ENCODE peak calls at places on chromosome 1, in ten cellular contexts. V is neural progenitor cell, N is thyroid gland, Q is mucosa of descending colon, L is sigmoid colon, X is iPS DF 6.9, D is esophagus muscularis mucosa, I is left ventricle myocardium inferior, J is psoas muscle, F is heart left ventricle. Y is an unnamed sample. For H3K4me1, the result is how much of the 10 kb centered on the place peaks cover.

GRCh38 chr1:209802117-209802779 is 3.7 kb downstream of the IRF6 start:
- DNase-seq in V (no peak), N (peak), Q (no peak), L (no peak), X (no peak), D (no peak), I (no peak), J (no peak), F (no peak), Y (no peak)

GRCh38 chr1:87560137-87560536 is 231.5 kb downstream of the LMO4 start:
- DNase-seq in V (no peak), N (no peak), Q (no peak), L (no peak), X (no peak), D (no peak), I (no peak), J (no peak), F (no peak), Y (no peak)

GRCh38 chr1:240691521-240692338 is 79.8 kb upstream of the GREM2 start:
- DNase-seq in V (peak), N (peak), Q (no peak), L (peak), X (peak), D (no peak), I (no peak), J (peak), F (no peak), Y (no peak)

GRCh38 chr1:78279051-78279450 is 211.7 kb upstream of the PTGFR start:
- DNase-seq in V (no peak), N (no peak), Q (no peak), L (no peak), X (no peak), D (no peak), I (no peak), J (no peak), F (no peak), Y (no peak)

GRCh38 chr1:184255560-184255959 is 131.3 kb upstream of the C1orf21 start:
- DNase-seq in V (no peak), N (no peak), Q (no peak), L (no peak), X (no peak), D (no peak), I (no peak), J (no peak), F (no peak), Y (no peak)

GRCh38 chr1:107739183-107739582 is 225.8 kb downstream of the VAV3 start:
- DNase-seq in V (no peak), N (no peak), Q (no peak), L (no peak), X (no peak), D (no peak), I (no peak), J (no peak), F (no peak), Y (no peak)

GRCh38 chr1:32754282-32755097 is 51.9 kb upstream of the SYNC start:
- DNase-seq in V (peak), N (peak), Q (no peak), L (no peak), X (no peak), D (no peak), I (no peak), J (no peak), F (no peak), Y (no peak)

GRCh38 chr1:246083416-246083815 is 423.7 kb downstream of the SMYD3 start:
- DNase-seq in V (no peak), N (no peak), Q (no peak), L (no peak), X (no peak), D (no peak), I (no peak), J (no peak), F (no peak), Y (no peak)

GRCh38 chr1:94920061-94920460 is 6.8 kb downstream of the CNN3 start:
- DNase-seq in V (no peak), N (no peak), Q (no peak), L (no peak), X (no peak), D (no peak), I (no peak), J (no peak), F (no peak), Y (no peak)

GRCh38 chr1:67404212-67404620 is 26.0 kb downstream of the SERBP1 start:
- DNase-seq in V (no peak), N (no peak), Q (no peak), L (no peak), X (no peak), D (no peak), I (no peak), J (no peak), F (no peak), Y (no peak)

GRCh38 chr1:87853576-87854351 is 525.1 kb downstream of the LMO4 start:
- DNase-seq in V (no peak), N (no peak), Q (no peak), L (no peak), X (no peak), D (no peak), I (no peak), J (no peak), F (no peak), Y (no peak)

GRCh38 chr1:14039894-14040430 is 340.0 kb downstream of the PRDM2 start:
- DNase-seq in V (no peak), N (no peak), Q (no peak), L (no peak), X (no peak), D (no peak), I (no peak), J (no peak), F (no peak), Y (no peak)

GRCh38 chr1:156356262-156356874 is 12.6 kb upstream of the RHBG start:
- DNase-seq in V (no peak), N (peak), Q (no peak), L (no peak), X (no peak), D (no peak), I (no peak), J (no peak), F (no peak), Y (no peak)

GRCh38 chr1:36843027-36843426 is 191.3 kb downstream of the GRIK3 start:
- DNase-seq in V (no peak), N (no peak), Q (no peak), L (no peak), X (no peak), D (no peak), I (no peak), J (no peak), F (no peak), Y (no peak)

GRCh38 chr1:10249808-10250457 is 39.6 kb downstream of the KIF1B start:
- DNase-seq in V (no peak), N (no peak), Q (no peak), L (no peak), X (no peak), D (no peak), I (no peak), J (no peak), F (no peak), Y (no peak)

GRCh38 chr1:162371611-162372010 is 5.0 kb downstream of the SPATA46 start:
- DNase-seq in V (no peak), N (no peak), Q (no peak), L (no peak), X (no peak), D (no peak), I (no peak), J (no peak), F (no peak), Y (no peak)

GRCh38 chr1:198498881-198499280 is 41.6 kb downstream of the ATP6V1G3 start:
- DNase-seq in V (no peak), N (no peak), Q (no peak), L (no peak), X (no peak), D (no peak), I (no peak), J (no peak), F (no peak), Y (no peak)

GRCh38 chr1:9239622-9240401 is 5.2 kb downstream of the H6PD start:
- DNase-seq in V (peak), N (peak), Q (peak), L (peak), X (no peak), D (peak), I (peak), J (peak), F (peak), Y (peak)

GRCh38 chr1:44002606-44003157 is 11.3 kb downstream of the CCDC24 start:
- DNase-seq in V (no peak), N (no peak), Q (no peak), L (no peak), X (no peak), D (no peak), I (no peak), J (no peak), F (no peak), Y (no peak)

GRCh38 chr1:15139654-15140350 is 13.7 kb upstream of the TMEM51 start:
- DNase-seq in V (peak), N (no peak), Q (no peak), L (no peak), X (no peak), D (no peak), I (peak), J (no peak), F (peak), Y (peak)

GRCh38 chr1:234631721-234632125 is 21.7 kb upstream of the IRF2BP2 start:
- DNase-seq in V (no peak), N (no peak), Q (no peak), L (no peak), X (no peak), D (no peak), I (no peak), J (no peak), F (no peak), Y (no peak)

GRCh38 chr1:204171751-204172178 is 5.6 kb upstream of the REN start:
- DNase-seq in V (no peak), N (no peak), Q (no peak), L (no peak), X (no peak), D (no peak), I (no peak), J (no peak), F (no peak), Y (no peak)

GRCh38 chr1:86832409-86832808 is 81.5 kb downstream of the SELENOF start:
- DNase-seq in V (no peak), N (no peak), Q (no peak), L (no peak), X (no peak), D (no peak), I (no peak), J (no peak), F (no peak), Y (no peak)

GRCh38 chr1:192756314-192756713 is 52.5 kb upstream of the RGS2 start:
- DNase-seq in V (no peak), N (no peak), Q (no peak), L (no peak), X (no peak), D (no peak), I (no peak), J (no peak), F (no peak), Y (no peak)

GRCh38 chr1:244839656-244840055 is 4.2 kb downstream of the COX20 start:
- DNase-seq in V (no peak), N (no peak), Q (no peak), L (no peak), X (no peak), D (no peak), I (no peak), J (no peak), F (no peak), Y (no peak)

GRCh38 chr1:150082494-150082893 is 14.9 kb downstream of the VPS45 start:
- DNase-seq in V (no peak), N (no peak), Q (no peak), L (no peak), X (no peak), D (no peak), I (no peak), J (no peak), F (no peak), Y (no peak)

GRCh38 chr1:1625824-1626206 is 6.2 kb upstream of the MMP23B start:
- DNase-seq in V (no peak), N (no peak), Q (peak), L (no peak), X (no peak), D (no peak), I (no peak), J (no peak), F (peak), Y (no peak)

GRCh38 chr1:209875510-209875909 is 47.7 kb downstream of the UTP25 start:
- DNase-seq in V (peak), N (peak), Q (no peak), L (no peak), X (peak), D (no peak), I (no peak), J (no peak), F (no peak), Y (no peak)

GRCh38 chr1:93323185-93323820 is 22.4 kb upstream of the DR1 start:
- DNase-seq in V (peak), N (no peak), Q (no peak), L (no peak), X (no peak), D (no peak), I (no peak), J (no peak), F (no peak), Y (no peak)
- H3K4me3 ChIP-seq in V (no peak), N (no peak), Q (no peak), L (no peak), X (no peak), D (no peak), I (no peak), J (no peak), F (no peak), Y (no peak)

DNA sequence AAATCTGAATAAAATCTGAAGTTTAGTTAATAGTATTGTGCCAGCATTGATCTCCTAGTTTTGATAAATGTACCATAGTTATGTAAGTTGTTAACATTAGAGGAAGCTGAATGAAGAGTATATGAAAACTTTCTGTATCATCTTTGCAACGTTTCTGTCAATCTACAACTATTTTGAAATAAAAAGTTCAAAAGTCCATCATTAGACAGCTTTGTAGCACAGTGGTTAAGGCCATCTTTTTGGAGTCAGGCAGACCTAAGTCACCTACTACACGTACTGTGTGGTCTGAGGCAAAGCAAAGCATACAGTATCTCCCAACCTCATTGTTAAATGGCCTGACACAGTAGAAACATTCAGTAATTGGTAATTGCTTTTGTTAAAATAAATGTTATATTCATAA is 47.9 kb upstream of the ATP1A1 start:
- DNase-seq in V (no peak), N (no peak), Q (no peak), L (no peak), X (no peak), D (no peak), I (no peak), J (no peak), F (no peak), Y (no peak)
- H3K4me1 ChIP-seq in V (under half), N (half or more), Q (under half), L (under half), X (under half), D (under half), I (under half), J (under half), F (under half), Y (under half)

GRCh38 chr1:214216779-214217178 is 64.2 kb upstream of the SMYD2 start:
- DNase-seq in V (no peak), N (no peak), Q (no peak), L (no peak), X (no peak), D (no peak), I (no peak), J (no peak), F (no peak), Y (no peak)
- H3K4me3 ChIP-seq in V (no peak), N (no peak), Q (no peak), L (no peak), X (no peak), D (no peak), I (no peak), J (no peak), F (no peak), Y (no peak)

GRCh38 chr1:26285366-26286063 is 5.6 kb downstream of the SH3BGRL3 start:
- DNase-seq in V (peak), N (no peak), Q (peak), L (no peak), X (no peak), D (no peak), I (no peak), J (peak), F (peak), Y (no peak)

GRCh38 chr1:26283871-26284596 is 4.1 kb downstream of the SH3BGRL3 start:
- DNase-seq in V (no peak), N (no peak), Q (peak), L (no peak), X (no peak), D (no peak), I (no peak), J (no peak), F (no peak), Y (no peak)

GRCh38 chr1:26286064-26286416 is 6.2 kb downstream of the SH3BGRL3 start:
- DNase-seq in V (no peak), N (no peak), Q (no peak), L (no peak), X (no peak), D (no peak), I (no peak), J (no peak), F (no peak), Y (no peak)

GRCh38 chr1:26283226-26283853 is 3.5 kb downstream of the SH3BGRL3 start:
- DNase-seq in V (no peak), N (no peak), Q (no peak), L (no peak), X (no peak), D (no peak), I (no peak), J (no peak), F (no peak), Y (no peak)

DNA sequence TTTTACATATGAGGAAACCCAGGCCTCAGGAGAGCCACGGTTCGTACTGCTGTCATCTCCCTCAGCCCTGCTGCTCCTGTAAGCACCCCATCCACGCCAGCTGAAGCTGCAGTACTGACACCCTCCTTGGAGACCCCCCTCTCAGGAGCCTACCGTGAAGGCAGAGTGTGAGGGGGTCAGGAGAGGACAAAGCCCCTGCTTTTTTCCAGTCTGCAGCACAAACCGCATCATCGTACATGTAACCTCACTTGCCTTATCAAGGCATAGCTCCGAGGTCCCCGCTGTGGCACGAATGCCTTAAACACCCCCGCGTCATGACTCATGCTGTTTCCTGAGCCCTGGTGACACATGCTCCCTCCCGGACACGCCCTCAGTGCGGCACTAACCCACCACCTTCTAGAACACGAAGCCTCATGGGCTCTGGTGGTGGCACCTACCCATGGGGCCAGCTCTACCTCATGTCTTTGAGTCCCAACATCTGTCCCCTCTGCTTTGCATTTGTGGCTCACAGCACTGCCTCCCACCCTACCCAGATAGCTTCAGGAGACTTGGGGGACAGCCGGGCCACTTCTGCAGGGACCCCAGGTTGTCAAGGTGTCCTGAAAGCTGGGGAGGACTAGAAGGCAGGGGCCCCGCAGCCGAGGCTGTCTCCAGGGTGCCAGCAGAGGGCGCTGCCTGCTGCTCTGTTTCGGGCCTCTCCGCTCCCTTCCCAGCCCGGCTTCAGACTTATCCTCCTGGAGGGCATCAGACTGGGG is 4.9 kb downstream of the SH3BGRL3 start:
- DNase-seq in V (peak), N (peak), Q (peak), L (peak), X (no peak), D (peak), I (peak), J (peak), F (peak), Y (peak)
- H3K4me1 ChIP-seq in V (under half), N (under half), Q (under half), L (under half), X (under half), D (half or more), I (half or more), J (half or more), F (half or more), Y (half or more)

DNA sequence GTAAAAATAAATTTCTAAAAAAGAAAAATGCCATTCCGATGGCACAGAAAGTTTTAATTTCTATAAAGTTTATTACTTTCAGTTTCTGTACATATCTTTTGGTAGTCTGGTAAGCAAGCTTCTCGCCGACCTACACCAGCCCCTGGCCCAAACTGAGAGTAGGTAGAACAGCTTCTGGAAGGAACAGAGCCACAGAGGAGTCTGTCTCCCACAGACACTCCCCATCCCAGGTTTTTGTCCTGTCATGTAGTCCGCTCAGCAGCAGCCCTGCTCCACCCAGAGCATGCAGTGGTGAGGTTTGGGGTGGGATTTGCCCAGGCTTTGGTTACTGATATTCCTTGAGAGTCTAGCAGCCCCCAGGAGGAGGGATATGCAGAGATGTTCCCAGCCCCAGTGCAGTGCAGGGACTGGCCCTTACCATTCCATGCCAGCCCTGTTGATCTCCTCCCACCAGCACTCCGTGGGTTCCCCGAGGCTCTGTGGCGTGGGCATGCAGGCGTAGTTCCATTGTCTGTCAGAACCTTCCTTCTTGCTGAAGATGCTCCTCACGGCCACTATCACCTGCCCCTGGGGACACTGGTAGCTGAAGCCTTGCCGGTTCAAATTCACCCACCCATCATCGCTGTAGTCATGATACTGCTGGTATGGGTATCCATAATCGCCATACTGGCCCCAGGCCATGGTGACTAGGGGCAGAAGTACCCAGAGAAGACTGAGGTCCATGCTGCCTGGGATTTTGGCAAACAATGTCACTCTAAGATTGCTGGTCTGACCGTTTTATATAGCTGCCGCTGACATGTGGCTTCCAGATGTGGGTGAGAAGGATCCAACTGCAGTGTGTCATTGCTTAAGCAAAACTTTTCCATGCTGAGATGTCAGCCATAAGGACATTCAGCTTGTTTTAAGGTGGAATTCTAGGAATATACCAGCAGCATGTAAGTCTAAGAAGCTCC is at the start of gene DPT:
- DNase-seq in V (no peak), N (no peak), Q (no peak), L (peak), X (no peak), D (no peak), I (peak), J (peak), F (peak), Y (peak)
- H3K4me3 ChIP-seq in V (no peak), N (no peak), Q (no peak), L (peak), X (no peak), D (peak), I (peak), J (peak), F (peak), Y (peak)

Y was measured in heart right ventricle.